ENCODE peak calls at places on chromosome 18, in eight cellular contexts. H, S, C, V, J, F, E and O are unnamed samples. For H3K4me1, the result is how much of the 10 kb centered on the place peaks cover.

GRCh38 chr18:75378674-75379315 is 48.7 kb downstream of the SMIM21 start:
- DNase-seq in H (no peak), S (peak), C (no peak), V (no peak), J (no peak), F (no peak), E (no peak), O (no peak)

GRCh38 chr18:48913201-48913600 is 37.6 kb downstream of the SMAD7 start:
- DNase-seq in H (peak), S (no peak), C (no peak), V (peak), J (peak), F (no peak), E (peak), O (no peak)

GRCh38 chr18:21656402-21656801 is 44.3 kb downstream of the SNRPD1 start:
- DNase-seq in H (no peak), S (no peak), C (no peak), V (no peak), J (no peak), F (no peak), E (no peak), O (peak)

GRCh38 chr18:52339891-52340371 is at the start of gene DCC:
- DNase-seq in H (peak), S (peak), C (no peak), V (no peak), J (peak), F (no peak), E (no peak), O (peak)

GRCh38 chr18:43789234-43790000 is 512.1 kb upstream of the SYT4 start:
- DNase-seq in H (no peak), S (peak), C (no peak), V (no peak), J (no peak), F (no peak), E (no peak), O (peak)

GRCh38 chr18:78406743-78407455 is 572.7 kb upstream of the SALL3 start:
- DNase-seq in H (no peak), S (no peak), C (no peak), V (no peak), J (peak), F (no peak), E (no peak), O (no peak)

GRCh38 chr18:10032331-10032979 is 118.6 kb downstream of the VAPA start:
- DNase-seq in H (no peak), S (peak), C (no peak), V (no peak), J (peak), F (no peak), E (no peak), O (no peak)

GRCh38 chr18:56831988-56832387 is 180.8 kb downstream of the WDR7 start:
- DNase-seq in H (no peak), S (no peak), C (no peak), V (no peak), J (no peak), F (no peak), E (no peak), O (no peak)

GRCh38 chr18:25826823-25827617 is 263.4 kb downstream of the SS18 start:
- DNase-seq in H (no peak), S (no peak), C (no peak), V (no peak), J (no peak), F (no peak), E (no peak), O (peak)

GRCh38 chr18:72867721-72868665 is at the start of gene NETO1:
- DNase-seq in H (no peak), S (peak), C (no peak), V (no peak), J (no peak), F (no peak), E (no peak), O (no peak)

GRCh38 chr18:11951390-11951851 is 29.9 kb upstream of the IMPA2 start:
- DNase-seq in H (no peak), S (peak), C (no peak), V (no peak), J (no peak), F (no peak), E (no peak), O (no peak)

GRCh38 chr18:46736736-46737135 is 20.1 kb downstream of the ST8SIA5 start:
- DNase-seq in H (no peak), S (no peak), C (no peak), V (no peak), J (no peak), F (no peak), E (no peak), O (no peak)

GRCh38 chr18:51278045-51278649 is 80.7 kb upstream of the MEX3C start:
- DNase-seq in H (no peak), S (peak), C (no peak), V (no peak), J (peak), F (no peak), E (no peak), O (peak)

GRCh38 chr18:21194871-21195771 is 46.9 kb upstream of the GREB1L start:
- DNase-seq in H (no peak), S (peak), C (no peak), V (no peak), J (no peak), F (no peak), E (peak), O (peak)

GRCh38 chr18:77248873-77249582 is 620 bp upstream of the GALR1 start:
- DNase-seq in H (no peak), S (no peak), C (no peak), V (no peak), J (no peak), F (no peak), E (no peak), O (no peak)

GRCh38 chr18:3453540-3454364 is 3.8 kb downstream of the TGIF1 start:
- DNase-seq in H (peak), S (peak), C (peak), V (peak), J (peak), F (peak), E (peak), O (peak)

GRCh38 chr18:56315363-56315762 is 323.0 kb downstream of the TXNL1 start:
- DNase-seq in H (no peak), S (no peak), C (no peak), V (no peak), J (no peak), F (no peak), E (no peak), O (peak)

GRCh38 chr18:22547807-22548561 is 130.3 kb upstream of the CTAGE1 start:
- DNase-seq in H (no peak), S (no peak), C (no peak), V (no peak), J (no peak), F (no peak), E (no peak), O (peak)

GRCh38 chr18:22871809-22872525 is 61.2 kb upstream of the RBBP8 start:
- DNase-seq in H (no peak), S (no peak), C (no peak), V (no peak), J (no peak), F (no peak), E (no peak), O (peak)

GRCh38 chr18:50038448-50038847 is 156.5 kb downstream of the MYO5B start:
- DNase-seq in H (no peak), S (no peak), C (no peak), V (no peak), J (no peak), F (no peak), E (no peak), O (no peak)

GRCh38 chr18:26965206-26965605 is 99.7 kb upstream of the AQP4 start:
- DNase-seq in H (no peak), S (no peak), C (no peak), V (no peak), J (no peak), F (no peak), E (no peak), O (no peak)

GRCh38 chr18:62918361-62918760 is 203.0 kb downstream of the PHLPP1 start:
- DNase-seq in H (no peak), S (no peak), C (no peak), V (no peak), J (no peak), F (no peak), E (no peak), O (no peak)

GRCh38 chr18:22493940-22494339 is 76.2 kb upstream of the CTAGE1 start:
- DNase-seq in H (no peak), S (no peak), C (no peak), V (no peak), J (no peak), F (no peak), E (no peak), O (peak)

DNA sequence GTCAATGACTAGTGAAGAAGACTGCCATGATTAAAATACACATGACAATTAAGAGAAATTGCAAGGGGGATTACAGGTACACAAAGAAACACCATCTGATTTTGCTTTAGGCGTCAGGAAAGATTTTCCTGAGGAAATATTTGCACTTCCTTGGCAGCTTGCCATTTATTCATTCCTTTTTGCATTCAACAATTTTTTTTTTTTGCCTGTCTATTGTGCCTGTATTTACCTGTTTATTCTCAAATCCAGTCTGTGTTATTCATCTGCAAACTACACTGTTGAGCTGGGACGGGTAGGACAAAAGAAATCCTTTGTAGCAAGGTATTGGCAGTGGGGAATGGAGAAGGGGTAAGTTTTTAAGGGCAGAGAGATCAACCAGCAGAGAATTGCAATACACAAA is 31.8 kb downstream of the SMAD2 start:
- DNase-seq in H (no peak), S (no peak), C (no peak), V (no peak), J (no peak), F (no peak), E (no peak), O (no peak)
- H3K4me3 ChIP-seq in H (no peak), S (no peak), C (no peak), V (no peak), J (no peak), F (no peak), E (no peak), O (no peak)

DNA sequence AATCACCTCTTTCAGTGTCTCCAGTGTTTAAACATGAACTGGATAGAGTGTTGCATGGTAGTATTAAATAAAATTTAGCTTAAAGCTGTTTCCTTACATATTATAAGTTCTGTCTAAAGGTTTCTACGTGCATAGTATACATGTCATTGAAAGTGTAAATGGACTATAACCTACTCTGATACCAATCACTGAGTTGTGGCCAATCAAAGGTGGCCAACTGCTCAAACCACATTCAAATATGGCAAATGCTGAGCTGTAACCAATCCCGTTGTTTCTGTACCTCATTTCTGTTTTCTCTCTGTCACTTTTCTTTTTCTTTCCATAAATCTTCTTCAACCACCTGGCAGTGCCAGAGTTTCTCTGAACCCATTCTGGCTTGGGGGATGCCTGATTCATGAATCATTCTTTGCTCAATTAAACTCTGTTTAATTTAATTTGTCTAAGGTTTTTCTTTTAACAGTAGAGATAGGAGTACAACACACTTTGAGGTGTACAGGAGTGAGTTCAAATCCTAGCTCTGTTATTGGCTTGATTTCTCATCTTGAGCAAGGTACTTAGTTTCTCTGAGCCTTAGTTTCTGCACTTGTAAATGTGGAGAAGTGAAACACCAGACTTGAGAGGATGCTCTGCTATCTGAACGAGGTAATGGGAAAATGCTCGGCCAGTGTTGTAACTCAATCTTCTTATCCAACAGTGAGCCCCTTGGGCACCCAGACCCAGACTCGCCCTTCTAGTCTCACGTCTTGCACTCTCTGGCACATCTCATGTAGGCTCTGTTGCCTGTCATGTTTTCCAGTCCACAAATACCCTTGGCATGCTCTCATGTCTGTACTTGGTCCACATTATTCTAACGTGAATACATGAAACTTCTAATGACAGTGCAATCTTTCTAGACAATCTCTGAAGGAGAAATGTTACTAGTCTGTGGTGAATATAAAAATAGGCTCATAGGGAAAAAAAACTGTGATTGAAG is 228.0 kb downstream of the PIK3C3 start:
- DNase-seq in H (no peak), S (no peak), C (no peak), V (no peak), J (no peak), F (no peak), E (no peak), O (peak)
- H3K27ac ChIP-seq in H (no peak), S (no peak), C (no peak), V (no peak), J (no peak), F (no peak), E (no peak), O (peak)

DNA sequence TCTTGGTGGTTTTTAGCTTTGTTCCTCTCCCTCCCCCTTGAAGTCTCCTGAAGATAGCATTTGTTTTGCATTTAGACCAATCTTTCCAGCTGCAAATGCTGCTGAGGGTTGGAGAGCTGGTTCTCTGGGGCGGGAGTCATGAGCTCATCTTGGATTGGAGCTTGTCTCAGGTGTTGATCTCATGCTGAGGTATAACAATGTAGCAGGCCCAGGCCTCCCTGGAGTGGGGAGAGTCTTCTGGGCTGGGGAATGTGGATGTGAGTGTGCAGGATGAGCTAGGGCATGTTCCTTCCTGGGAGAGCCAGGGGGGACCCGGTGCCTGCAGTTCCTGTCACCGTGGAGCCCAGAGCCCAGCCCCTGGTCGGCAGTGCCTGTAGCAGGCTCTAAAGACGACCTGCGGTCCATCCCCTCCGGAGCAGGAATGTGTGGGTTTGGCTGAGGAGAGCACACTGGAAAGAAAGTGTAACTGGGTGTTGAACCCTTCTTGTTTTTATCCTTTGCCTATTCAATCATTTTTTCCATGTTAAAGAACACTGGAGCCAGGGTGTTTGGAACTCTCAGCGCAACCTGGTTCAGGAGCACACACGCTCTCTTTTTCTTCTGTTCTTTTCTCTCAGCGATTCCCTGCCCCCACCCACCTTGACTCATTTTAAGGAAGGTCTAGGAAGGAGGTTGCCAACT is 2.7 kb downstream of the ZNF532 start:
- DNase-seq in H (no peak), S (no peak), C (no peak), V (peak), J (no peak), F (no peak), E (no peak), O (peak)
- H3K4me1 ChIP-seq in H (under half), S (half or more), C (half or more), V (half or more), J (under half), F (under half), E (under half), O (half or more)

DNA sequence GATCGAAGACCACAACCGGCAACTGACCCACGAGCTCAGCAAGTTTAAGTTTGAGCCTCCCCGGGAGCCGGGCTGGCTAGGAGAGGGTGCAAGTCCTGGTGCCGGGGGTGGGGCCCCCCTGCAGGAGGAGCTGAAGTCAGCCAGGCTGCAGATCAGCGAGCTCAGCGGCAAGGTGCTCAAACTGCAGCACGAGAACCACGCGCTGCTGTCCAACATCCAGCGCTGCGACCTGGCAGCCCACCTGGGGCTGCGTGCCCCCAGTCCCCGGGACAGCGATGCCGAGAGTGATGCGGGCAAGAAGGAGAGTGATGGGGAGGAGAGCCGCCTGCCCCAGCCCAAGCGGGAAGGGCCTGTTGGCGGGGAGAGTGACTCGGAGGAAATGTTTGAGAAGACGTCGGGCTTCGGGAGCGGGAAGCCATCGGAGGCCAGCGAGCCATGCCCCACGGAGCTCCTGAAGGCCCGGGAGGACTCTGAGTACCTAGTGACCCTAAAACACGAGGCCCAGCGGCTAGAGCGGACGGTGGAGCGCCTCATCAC is 78.7 kb downstream of the MTCL1 start:
- DNase-seq in H (no peak), S (no peak), C (no peak), V (no peak), J (no peak), F (no peak), E (no peak), O (no peak)
- H3K4me3 ChIP-seq in H (no peak), S (no peak), C (no peak), V (no peak), J (no peak), F (no peak), E (no peak), O (no peak)